ENCODE peak calls at places on chromosomes 4 and X, in four cellular contexts. N is GM12864, B is cardiac fibroblast, X is fibroblast of lung. G is an unnamed sample.

GRCh38 chrX:44731160-44731559 is 112.7 kb upstream of the DUSP21 start:
- DNase-seq in B (peak), X (peak), N (no peak), G (peak)

GRCh38 chrX:153580700-153581386 is 18.1 kb downstream of the CCNQ start:
- DNase-seq in X (no peak), N (no peak), B (no peak), G (no peak)

GRCh38 chrX:51776851-51777250 is 33.6 kb downstream of the GSPT2 start:
- DNase-seq in X (no peak), N (no peak), B (no peak), G (no peak)

GRCh38 chr4:151774324-151774723 is 13.5 kb upstream of the GATB start:
- DNase-seq in B (no peak), X (no peak), N (no peak), G (no peak)

GRCh38 chr4:11615601-11616000 is 186.9 kb upstream of the HS3ST1 start:
- DNase-seq in N (no peak), X (no peak), B (no peak), G (peak)

GRCh38 chr4:176320976-176321361 is 1.2 kb downstream of the SPCS3 start:
- DNase-seq in B (peak), N (no peak), X (no peak), G (no peak)

GRCh38 chr4:96809563-96809962 is 969.7 kb downstream of the PDHA2 start:
- DNase-seq in N (no peak), B (no peak), X (no peak), G (no peak)

GRCh38 chr4:74480267-74480666 is 35.3 kb downstream of the AREG start:
- DNase-seq in B (no peak), X (no peak), N (no peak), G (no peak)

GRCh38 chr4:40493160-40493559 is 136.5 kb downstream of the RBM47 start:
- DNase-seq in X (peak), N (no peak), B (no peak), G (no peak)

GRCh38 chr4:184548651-184549341 is 74.4 kb upstream of the IRF2 start:
- DNase-seq in N (no peak), X (no peak), B (no peak), G (no peak)

GRCh38 chrX:10902001-10902400 is 209.1 kb upstream of the HCCS start:
- DNase-seq in X (peak), N (no peak), B (peak), G (peak)

GRCh38 chr4:158819942-158820786 is 51.3 kb downstream of the FNIP2 start:
- DNase-seq in N (no peak), B (peak), X (no peak), G (no peak)

GRCh38 chr4:14855719-14856075 is 146.6 kb upstream of the CPEB2 start:
- DNase-seq in X (no peak), B (no peak), N (no peak), G (no peak)

GRCh38 chr4:101103381-101104142 is 243.8 kb downstream of the PPP3CA start:
- DNase-seq in B (peak), X (no peak), N (peak), G (peak)

GRCh38 chr4:185394568-185395254 is 1.0 kb downstream of the LRP2BP start:
- DNase-seq in N (no peak), B (no peak), X (peak), G (no peak)

GRCh38 chr4:180953572-180953971 is 1289.6 kb upstream of the TENM3 start:
- DNase-seq in N (no peak), B (no peak), X (no peak), G (no peak)

GRCh38 chr4:118941799-118942198 is 53.1 kb downstream of the SYNPO2 start:
- DNase-seq in N (no peak), X (peak), B (peak), G (peak)

GRCh38 chrX:106300239-106300638 is 132.1 kb downstream of the PWWP3B start:
- DNase-seq in B (peak), N (no peak), X (peak), G (peak)

GRCh38 chr4:185018834-185019450 is 652 bp downstream of the HELT start:
- DNase-seq in N (no peak), X (no peak), B (peak), G (no peak)

GRCh38 chr4:84691800-84692199 is 108.9 kb downstream of the CDS1 start:
- DNase-seq in X (no peak), N (no peak), B (no peak), G (no peak)

GRCh38 chrX:86964321-86964720 is 553.3 kb upstream of the KLHL4 start:
- DNase-seq in X (no peak), N (no peak), B (no peak), G (no peak)

GRCh38 chrX:118751950-118752783 is 24.8 kb downstream of the IL13RA1 start:
- DNase-seq in X (no peak), N (peak), B (peak), G (peak)

GRCh38 chr4:112321768-112322684 is 24.9 kb downstream of the ALPK1 start:
- DNase-seq in X (peak), N (no peak), B (peak), G (peak)

GRCh38 chrX:68910743-68911142 is 81.9 kb downstream of the EFNB1 start:
- DNase-seq in N (no peak), B (no peak), X (no peak), G (no peak)

DNA sequence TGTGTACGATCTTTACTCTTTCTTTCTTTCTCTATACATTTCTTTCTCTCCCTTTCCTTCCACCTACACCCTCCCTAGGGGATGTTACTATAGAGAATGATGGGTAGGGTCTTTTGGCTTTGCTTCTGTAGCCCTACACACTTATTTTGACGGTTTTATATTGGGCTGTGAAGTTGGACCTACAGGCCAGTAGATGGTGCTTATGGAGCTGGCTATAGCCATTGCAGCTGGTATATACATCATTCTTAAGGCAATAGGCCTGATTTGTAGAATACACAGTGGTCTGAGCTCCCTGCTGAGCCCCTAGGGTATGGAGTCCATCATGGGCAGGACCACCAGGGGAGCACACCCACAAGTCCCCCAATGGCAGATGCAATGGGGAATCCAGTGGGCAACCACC is 1869.7 kb downstream of the STIM2 start:
- DNase-seq in B (no peak), N (no peak), X (no peak), G (no peak)
- H3K4me3 ChIP-seq in B (no peak), N (no peak), X (no peak), G (no peak)

GRCh38 chrX:110992611-110993010 is 103.4 kb upstream of the PAK3 start:
- DNase-seq in B (peak), X (peak), N (no peak), G (peak)
- TF ChIP-seq CTCF in B (no peak), X (peak), N (peak), G (peak)

GRCh38 chrX:42992199-42992943 is 214.4 kb upstream of the PPP1R2C start:
- DNase-seq in X (peak), N (no peak), B (no peak), G (peak)
- H3K4me3 ChIP-seq in X (no peak), N (no peak), B (no peak), G (no peak)

GRCh38 chr4:142850478-142850877 is 4.4 kb upstream of the INPP4B start:
- DNase-seq in B (peak), N (no peak), X (no peak), G (peak)
- TF ChIP-seq CTCF in B (peak), N (peak), X (peak), G (peak)